ENCODE peak calls at places on chromosomes 2 and 18, in eight cellular contexts. D is uterus; F is CD4-positive, alpha-beta T cell; Z is thyroid gland; I is ovary; X is heart right ventricle; Y is fibroblast of lung; E is upper lobe of left lung. A is an unnamed sample.

GRCh38 chr2:750628-751027 is 73.4 kb upstream of the TMEM18 start:
- DNase-seq in F (no peak), Y (no peak), Z (no peak), D (no peak), I (no peak), E (no peak), X (no peak), A (no peak)

GRCh38 chr18:79982736-79983135 is 5.6 kb downstream of the TXNL4A start:
- DNase-seq in E (peak; percentile 24), I (no peak), Y (peak; percentile 30), X (no peak), Z (peak; percentile 23), F (no peak), D (no peak), A (no peak)

GRCh38 chr18:6781846-6782245 is 52.3 kb downstream of the ARHGAP28 start:
- DNase-seq in E (no peak), X (no peak), D (no peak), Y (peak; percentile 73), F (no peak), Z (no peak), I (no peak), A (no peak)

GRCh38 chr18:26547302-26548143 is 830 bp downstream of the KCTD1 start:
- DNase-seq in D (peak; percentile 67), E (peak; percentile 71), Y (peak; percentile 84), X (peak; percentile 50), Z (peak; percentile 83), F (peak; percentile 24), I (peak; percentile 89), A (peak; percentile 49)

GRCh38 chr2:44051948-44052347 is 56.2 kb upstream of the LRPPRC start:
- DNase-seq in D (no peak), I (no peak), F (no peak), X (no peak), Y (no peak), E (no peak), Z (no peak), A (no peak)

GRCh38 chr2:39379643-39380524 is 57.2 kb downstream of the MAP4K3 start:
- DNase-seq in Y (peak; percentile 81), Z (no peak), I (no peak), F (no peak), E (no peak), X (peak; percentile 53), D (no peak), A (peak; percentile 23)

GRCh38 chr2:198054299-198054698 is 249.9 kb downstream of the PLCL1 start:
- DNase-seq in F (peak; percentile 36), Z (peak; percentile 25), X (no peak), Y (peak; percentile 52), E (no peak), D (no peak), I (no peak), A (no peak)

GRCh38 chr2:105772362-105772761 is 27.6 kb downstream of the NCK2 start:
- DNase-seq in E (no peak), X (no peak), F (no peak), Z (no peak), I (no peak), Y (no peak), D (no peak), A (no peak)

GRCh38 chr2:109692013-109692738 is 78.0 kb downstream of the SOWAHC start:
- DNase-seq in D (peak; percentile 37), E (no peak), Y (no peak), Z (peak; percentile 34), X (no peak), I (peak; percentile 57), F (no peak), A (no peak)

GRCh38 chr2:189676471-189676870 is 2.0 kb downstream of the ANKAR start:
- DNase-seq in X (no peak), Y (peak; percentile 55), Z (no peak), F (no peak), E (no peak), I (no peak), D (no peak), A (no peak)

GRCh38 chr2:204024503-204024902 is 87.9 kb downstream of the ICOS start:
- DNase-seq in D (peak; percentile 20), Y (peak; percentile 48), F (no peak), Z (peak; percentile 11), E (no peak), I (no peak), X (no peak), A (no peak)

GRCh38 chr2:104521247-104521646 is 332.7 kb upstream of the POU3F3 start:
- DNase-seq in X (no peak), E (no peak), Z (no peak), F (no peak), Y (no peak), I (no peak), D (no peak), A (no peak)

GRCh38 chr2:25981596-25982272 is 563 bp downstream of the KIF3C start:
- DNase-seq in F (no peak), Z (peak; percentile 25), X (no peak), D (peak; percentile 18), Y (peak; percentile 15), E (no peak), I (peak; percentile 55), A (no peak)

GRCh38 chr2:76197842-76198448 is 487.2 kb upstream of the GCFC2 start:
- DNase-seq in E (peak; percentile 29), X (peak; percentile 33), Y (peak; percentile 76), I (no peak), Z (peak; percentile 59), D (no peak), F (peak; percentile 6), A (peak; percentile 44)

GRCh38 chr18:3903341-3903740 is 453.4 kb downstream of the TGIF1 start:
- DNase-seq in Z (no peak), D (no peak), Y (peak; percentile 89), X (no peak), E (no peak), I (no peak), F (no peak), A (peak; percentile 79)

GRCh38 chr2:45928946-45929345 is 277.5 kb downstream of the PRKCE start:
- DNase-seq in X (peak; percentile 84), E (no peak), I (no peak), F (no peak), Z (no peak), D (no peak), Y (no peak), A (no peak)

GRCh38 chr18:42052137-42052708 is 97.2 kb downstream of the PIK3C3 start:
- DNase-seq in X (no peak), D (no peak), Z (no peak), F (no peak), I (no peak), Y (peak; percentile 60), E (no peak), A (no peak)

GRCh38 chr2:30208453-30208852 is 22.9 kb upstream of the LBH start:
- DNase-seq in X (peak; percentile 75), F (no peak), Z (peak; percentile 71), Y (peak; percentile 85), I (peak; percentile 74), D (peak; percentile 71), E (peak; percentile 58), A (peak; percentile 73)

DNA sequence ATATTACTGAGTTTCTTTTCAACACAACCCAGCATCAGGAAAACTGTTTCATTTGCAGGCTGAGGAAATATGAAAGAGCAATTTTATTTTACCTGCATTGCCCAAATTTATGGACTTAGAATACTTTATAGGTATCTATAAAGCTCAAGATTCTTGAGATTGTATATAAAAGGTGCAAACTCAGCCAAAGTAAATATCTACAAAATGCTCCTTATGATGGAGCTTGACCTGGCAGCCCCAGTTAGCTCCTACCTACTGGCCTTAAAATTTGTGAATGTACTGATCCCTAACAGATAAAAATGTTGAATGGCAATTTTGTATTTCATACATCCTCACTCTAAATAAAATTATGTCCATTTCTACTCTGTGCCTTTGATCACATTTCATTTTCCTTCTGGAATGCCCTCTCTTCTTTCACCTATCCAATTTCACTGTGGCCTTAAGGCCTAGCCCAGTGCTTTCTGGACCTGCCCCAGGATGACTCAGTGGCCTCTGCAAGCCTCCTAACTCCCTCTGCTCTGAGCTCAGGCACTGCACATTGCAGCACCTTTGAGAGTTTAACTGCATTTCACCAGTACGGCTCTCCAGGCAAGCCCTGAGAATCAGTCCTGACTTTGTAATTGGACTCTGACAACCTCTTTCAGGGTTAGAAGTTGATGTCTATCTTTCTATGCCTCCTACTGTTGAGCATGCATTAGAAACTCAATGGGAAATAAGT is 126.0 kb downstream of the ANTXR1 start:
- DNase-seq in F (no peak), I (no peak), D (peak; percentile 58), X (no peak), Z (no peak), E (no peak), Y (peak; percentile 83), A (peak; percentile 32)
- H3K27ac ChIP-seq in F (no peak overlapping the region), I (no peak overlapping the region), D (peak overlapping the region; percentile 74), X (no peak overlapping the region), Z (no peak overlapping the region), E (no peak overlapping the region), Y (peak overlapping the region; percentile 47), A (peak overlapping the region; percentile 63)

GRCh38 chr2:23430263-23430662 is 45.3 kb downstream of the KLHL29 start:
- DNase-seq in X (no peak), I (no peak), Z (no peak), Y (peak; percentile 85), E (no peak), D (no peak), F (no peak), A (peak; percentile 91)
- H3K27ac ChIP-seq in X (no peak overlapping the region), I (no peak overlapping the region), Z (no peak overlapping the region), Y (peak overlapping the region; percentile 43), E (no peak overlapping the region), D (no peak overlapping the region), F (no peak overlapping the region), A (peak overlapping the region; percentile 91)

GRCh38 chr18:58721586-58722160 is 50.4 kb downstream of the MALT1 start:
- DNase-seq in D (no peak), E (no peak), Z (no peak), Y (no peak), F (peak; percentile 8), I (no peak), X (peak; percentile 64), A (no peak)
- H3K27ac ChIP-seq in D (no peak overlapping the region), E (no peak overlapping the region), Z (no peak overlapping the region), Y (no peak overlapping the region), F (no peak overlapping the region), I (no peak overlapping the region), X (peak overlapping the region; percentile 67), A (no peak overlapping the region)

DNA sequence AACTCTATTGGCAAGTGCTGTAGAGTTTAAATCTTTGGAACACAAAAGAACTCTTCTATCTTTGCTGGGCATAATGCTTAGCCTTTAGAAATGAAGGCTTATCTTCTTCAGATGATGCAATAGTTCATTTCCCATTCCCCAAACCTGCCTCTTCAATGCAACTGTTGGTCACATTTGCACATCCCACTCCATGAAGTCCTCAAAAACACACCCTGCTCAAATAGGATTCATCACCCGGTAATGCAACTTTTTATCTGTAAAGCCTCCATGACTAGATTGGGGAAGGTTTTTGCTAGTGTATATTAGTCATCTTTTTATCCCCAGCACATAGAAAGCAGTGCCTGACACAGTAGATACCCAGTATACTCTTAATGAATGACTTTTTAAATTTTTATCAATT is 376.4 kb downstream of the RBM43 start:
- DNase-seq in I (no peak), F (no peak), E (no peak), Z (no peak), X (no peak), D (no peak), Y (no peak), A (no peak)
- H3K27ac ChIP-seq in I (no peak overlapping the region), F (no peak overlapping the region), E (no peak overlapping the region), Z (no peak overlapping the region), X (no peak overlapping the region), D (no peak overlapping the region), Y (no peak overlapping the region), A (no peak overlapping the region)

DNA sequence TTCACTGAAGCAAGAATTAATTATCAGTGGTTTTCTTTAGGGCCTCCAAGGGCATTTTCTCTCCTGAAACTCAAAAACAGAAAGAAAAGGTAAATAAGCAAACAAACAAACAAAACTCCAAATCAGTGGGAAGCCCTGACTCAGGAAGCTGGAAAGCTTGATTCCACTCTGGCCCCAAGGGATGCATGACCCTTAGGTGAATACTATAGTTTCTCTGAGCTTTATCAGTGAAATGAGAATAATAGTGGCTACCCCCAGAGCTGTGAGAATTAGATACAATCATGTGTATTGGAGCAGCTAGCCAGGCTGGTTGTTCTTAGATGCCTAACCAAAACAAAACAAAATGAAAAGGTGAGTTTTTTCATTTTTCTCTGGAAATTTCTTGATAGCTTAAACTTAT is 585.1 kb downstream of the CNTNAP5 start:
- DNase-seq in Y (no peak), D (no peak), E (no peak), X (no peak), Z (no peak), F (no peak), I (no peak), A (no peak)
- H3K27ac ChIP-seq in Y (no peak overlapping the region), D (no peak overlapping the region), E (no peak overlapping the region), X (no peak overlapping the region), Z (no peak overlapping the region), F (no peak overlapping the region), I (no peak overlapping the region), A (no peak overlapping the region)